ENCODE peak calls at places on chromosomes 12 and 14, in eight cellular contexts. K is T-helper 2 cell, Q is astrocyte of the cerebellum, F is neural progenitor cell, W is epithelial cell of prostate, R is lower leg skin, P is pancreas, L is Peyer's patch. E is an unnamed sample.

GRCh38 chr12:114508529-114509129 is 102.7 kb upstream of the TBX5 start:
- DNase-seq in K (peak), Q (peak), F (peak), W (peak), R (peak), P (peak), L (peak), E (peak)

GRCh38 chr14:75310295-75311059 is 31.8 kb downstream of the FOS start:
- DNase-seq in K (no peak), Q (peak), F (peak), W (no peak), R (peak), P (peak), L (peak), E (peak)

GRCh38 chr12:5964913-5965900 is 20.1 kb upstream of the ANO2 start:
- DNase-seq in K (no peak), Q (no peak), F (no peak), W (no peak), R (no peak), P (no peak), L (no peak), E (no peak)

GRCh38 chr12:2958432-2959193 is 584 bp upstream of the TEAD4 start:
- DNase-seq in K (no peak), Q (no peak), F (peak), W (peak), R (no peak), P (peak), L (no peak), E (peak)

GRCh38 chr12:51460519-51460918 is 35.9 kb downstream of the SLC4A8 start:
- DNase-seq in K (no peak), Q (no peak), F (no peak), W (no peak), R (no peak), P (no peak), L (no peak), E (no peak)

GRCh38 chr14:82905762-82906161 is 1372.1 kb upstream of the SEL1L start:
- DNase-seq in K (no peak), Q (no peak), F (no peak), W (no peak), R (no peak), P (no peak), L (no peak), E (no peak)

GRCh38 chr12:43104524-43104923 is 447.5 kb downstream of the ADAMTS20 start:
- DNase-seq in K (no peak), Q (peak), F (peak), W (no peak), R (no peak), P (no peak), L (no peak), E (no peak)

GRCh38 chr14:101082436-101083384 is 179.2 kb upstream of the RTL1 start:
- DNase-seq in K (no peak), Q (no peak), F (no peak), W (no peak), R (peak), P (no peak), L (peak), E (peak)

GRCh38 chr12:54424232-54424631 is 5.2 kb upstream of the ITGA5 start:
- DNase-seq in K (no peak), Q (no peak), F (no peak), W (no peak), R (no peak), P (no peak), L (no peak), E (peak)

GRCh38 chr12:107221909-107222308 is 128.6 kb upstream of the CRY1 start:
- DNase-seq in K (no peak), Q (no peak), F (no peak), W (no peak), R (no peak), P (no peak), L (no peak), E (no peak)

GRCh38 chr12:92290016-92290685 is 144.5 kb upstream of the BTG1 start:
- DNase-seq in K (no peak), Q (no peak), F (no peak), W (no peak), R (no peak), P (no peak), L (no peak), E (no peak)

GRCh38 chr14:50031534-50032313 is 84.6 kb downstream of the VCPKMT start:
- DNase-seq in K (no peak), Q (no peak), F (no peak), W (no peak), R (no peak), P (no peak), L (no peak), E (no peak)

GRCh38 chr14:35051796-35052195 is 5.7 kb downstream of the FAM177A1 start:
- DNase-seq in K (no peak), Q (peak), F (no peak), W (no peak), R (no peak), P (no peak), L (no peak), E (no peak)

GRCh38 chr14:85535916-85536834 is 6.2 kb downstream of the FLRT2 start:
- DNase-seq in K (no peak), Q (no peak), F (peak), W (no peak), R (no peak), P (no peak), L (no peak), E (no peak)

GRCh38 chr12:53728206-53728605 is 954 bp upstream of the CALCOCO1 start:
- DNase-seq in K (no peak), Q (no peak), F (peak), W (no peak), R (no peak), P (no peak), L (no peak), E (no peak)

GRCh38 chr12:67572492-67572891 is 76.1 kb upstream of the DYRK2 start:
- DNase-seq in K (no peak), Q (no peak), F (peak), W (no peak), R (no peak), P (no peak), L (no peak), E (no peak)

GRCh38 chr14:29321646-29322045 is 555.1 kb downstream of the FOXG1 start:
- DNase-seq in K (no peak), Q (no peak), F (no peak), W (no peak), R (no peak), P (no peak), L (no peak), E (no peak)

GRCh38 chr12:52203126-52203921 is 11.5 kb upstream of the KRT80 start:
- DNase-seq in K (no peak), Q (no peak), F (peak), W (peak), R (peak), P (peak), L (peak), E (peak)

GRCh38 chr12:79119796-79120195 is 255.2 kb downstream of the SYT1 start:
- DNase-seq in K (no peak), Q (no peak), F (peak), W (no peak), R (no peak), P (no peak), L (no peak), E (no peak)